ENCODE peak calls at places on chromosomes 1 and 21, in eight cellular contexts. P is stomach, A is K562, S is transverse colon, L is endothelial cell of umbilical vein, U is HCT116, B is sigmoid colon, C is spleen. R is an unnamed sample.

GRCh38 chr1:173418107-173418985 is 58.8 kb upstream of the PRDX6 start:
- DNase-seq in P (no peak), A (no peak), S (no peak), L (no peak), U (no peak), B (no peak), C (peak; percentile 79), R (no peak)

GRCh38 chr1:59029366-59029765 is 245.5 kb upstream of the JUN start:
- DNase-seq in P (no peak), A (no peak), S (no peak), L (peak; percentile 54), U (no peak), B (no peak), C (no peak), R (no peak)

GRCh38 chr21:41605178-41605933 is 97.4 kb upstream of the TMPRSS2 start:
- DNase-seq in P (peak; percentile 85), A (no peak), S (no peak), L (no peak), U (no peak), B (peak; percentile 47), C (no peak), R (no peak)

GRCh38 chr1:204398197-204399125 is 13.2 kb downstream of the PPP1R15B start:
- DNase-seq in P (peak; percentile 85), A (peak; percentile 94), S (peak; percentile 88), L (peak; percentile 80), U (peak; percentile 82), B (no peak), C (no peak), R (peak; percentile 61)

GRCh38 chr1:227793948-227794812 is 21.3 kb upstream of the PRSS38 start:
- DNase-seq in P (no peak), A (peak; percentile 10), S (no peak), L (no peak), U (no peak), B (peak; percentile 86), C (no peak), R (no peak)

GRCh38 chr21:36910581-36911307 is 55.7 kb downstream of the HLCS start:
- DNase-seq in P (no peak), A (no peak), S (no peak), L (no peak), U (no peak), B (no peak), C (no peak), R (no peak)

GRCh38 chr1:215665212-215665611 is 98.1 kb downstream of the KCTD3 start:
- DNase-seq in P (no peak), A (no peak), S (no peak), L (no peak), U (no peak), B (no peak), C (no peak), R (no peak)

GRCh38 chr1:3892748-3893147 is 7.3 kb downstream of the C1orf174 start:
- DNase-seq in P (peak; percentile 70), A (no peak), S (no peak), L (no peak), U (no peak), B (no peak), C (peak; percentile 69), R (no peak)

GRCh38 chr1:225685476-225686176 is 32.7 kb upstream of the ENAH start:
- DNase-seq in P (no peak), A (no peak), S (no peak), L (no peak), U (no peak), B (no peak), C (no peak), R (no peak)

DNA sequence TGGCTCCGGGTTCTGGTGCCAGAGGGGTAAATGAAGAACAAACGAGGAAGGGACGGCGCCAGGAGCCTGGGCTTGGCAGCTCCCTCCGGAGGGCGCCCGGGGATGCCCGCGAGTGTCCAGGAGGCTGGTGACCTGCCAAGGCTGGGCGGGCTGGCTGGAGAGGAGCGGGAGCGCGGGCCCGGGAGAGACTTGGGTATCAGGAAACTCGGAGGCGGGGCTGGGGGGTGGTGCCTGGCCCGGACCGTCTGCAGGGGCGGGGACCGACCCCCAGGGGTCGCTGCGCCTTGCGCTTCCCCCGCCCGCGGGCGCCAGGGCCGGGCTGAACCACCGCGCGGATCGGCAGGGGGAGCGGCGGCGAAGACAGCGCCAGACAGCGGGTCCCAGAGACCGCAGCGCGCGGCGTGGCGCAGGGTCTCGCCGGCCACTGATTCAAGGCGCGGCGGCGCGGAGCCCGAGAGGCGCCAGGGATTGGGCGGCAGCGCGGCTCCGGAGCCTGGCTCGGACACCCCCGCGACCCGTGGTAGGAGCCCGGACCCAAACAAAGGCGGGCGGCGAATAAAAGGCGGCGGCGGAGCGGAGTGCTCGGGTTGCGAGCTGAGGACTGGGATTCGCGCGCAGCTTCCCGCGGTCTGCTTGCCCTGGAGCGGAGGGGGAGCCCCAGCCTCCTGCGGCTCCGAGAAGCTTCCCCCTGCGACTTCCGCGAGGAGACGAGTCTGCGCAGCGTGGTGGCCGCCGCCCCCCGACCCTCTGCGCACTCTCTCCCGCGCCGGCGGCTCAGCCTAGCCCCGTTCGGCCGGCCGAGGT is at the start of gene DISP3:
- DNase-seq in P (peak; percentile 50), A (peak; percentile 100), S (peak; percentile 38), L (peak; percentile 56), U (peak; percentile 56), B (no peak), C (peak; percentile 88), R (no peak)
- TF ChIP-seq POLR2AphosphoS5 in P (peak; percentile 15), A (no peak), S (no peak), L (peak; percentile 36), U (peak; percentile 91), B (no peak), C (peak; percentile 29), R (peak; percentile 65)

GRCh38 chr1:247111636-247112478 is 7.7 kb upstream of the ZNF669 start:
- DNase-seq in P (peak; percentile 73), A (peak; percentile 83), S (peak; percentile 69), L (peak; percentile 22), U (no peak), B (peak; percentile 87), C (peak; percentile 91), R (no peak)
- H3K4me3 ChIP-seq in P (peak overlapping the region; percentile 86), A (peak overlapping the region; percentile 68), S (peak overlapping the region; percentile 84), L (peak overlapping the region; percentile 42), U (peak overlapping the region; percentile 44), B (peak overlapping the region; percentile 74), C (peak overlapping the region; percentile 33), R (peak overlapping the region; percentile 67)

DNA sequence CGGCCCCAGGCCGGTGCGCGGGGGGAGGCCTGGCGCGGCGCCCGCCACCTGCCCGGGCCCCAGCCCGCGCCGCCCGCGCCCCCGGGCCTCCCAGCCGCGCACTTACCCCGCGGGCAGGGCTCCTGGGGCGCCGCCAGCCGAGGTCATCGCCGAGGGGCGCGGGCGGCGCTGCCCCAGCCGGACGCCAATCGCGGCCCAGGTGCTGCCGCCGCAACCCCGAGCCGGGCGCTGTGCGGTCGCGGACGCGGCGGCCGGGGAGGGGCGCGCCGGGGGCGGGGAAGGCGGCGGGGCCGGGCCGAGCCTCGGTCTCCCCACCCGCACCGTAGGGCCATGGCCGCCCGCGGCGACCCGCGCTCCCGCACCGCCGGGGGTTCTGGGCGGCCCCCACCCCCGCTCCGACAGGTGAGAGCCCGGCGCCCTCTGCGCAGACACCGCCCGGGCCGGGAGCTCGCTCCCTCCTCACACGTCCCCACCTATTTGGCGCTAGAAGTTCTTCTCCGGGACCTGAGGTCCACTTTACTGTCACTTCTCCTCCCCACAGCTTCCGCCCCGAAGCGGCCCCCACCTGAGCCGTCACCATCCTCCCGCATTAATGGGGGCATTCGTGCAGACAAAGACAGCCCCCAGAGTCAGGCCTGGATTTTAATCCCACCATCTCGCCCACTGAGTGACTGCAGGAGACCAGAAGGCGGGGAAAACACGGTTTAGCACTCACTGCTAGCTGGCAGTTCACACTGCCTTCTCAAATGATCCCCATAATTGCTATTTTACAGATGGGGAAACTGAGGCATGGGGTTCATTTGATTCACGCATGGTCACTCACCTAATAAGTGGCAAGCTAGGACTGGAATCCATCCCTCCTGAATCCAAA is at the start of gene TTC39A:
- DNase-seq in P (peak; percentile 62), A (no peak), S (no peak), L (no peak), U (no peak), B (no peak), C (no peak), R (no peak)
- TF ChIP-seq POLR2AphosphoS5 in P (no peak), A (no peak), S (no peak), L (no peak), U (peak; percentile 22), B (no peak), C (no peak), R (no peak)

DNA sequence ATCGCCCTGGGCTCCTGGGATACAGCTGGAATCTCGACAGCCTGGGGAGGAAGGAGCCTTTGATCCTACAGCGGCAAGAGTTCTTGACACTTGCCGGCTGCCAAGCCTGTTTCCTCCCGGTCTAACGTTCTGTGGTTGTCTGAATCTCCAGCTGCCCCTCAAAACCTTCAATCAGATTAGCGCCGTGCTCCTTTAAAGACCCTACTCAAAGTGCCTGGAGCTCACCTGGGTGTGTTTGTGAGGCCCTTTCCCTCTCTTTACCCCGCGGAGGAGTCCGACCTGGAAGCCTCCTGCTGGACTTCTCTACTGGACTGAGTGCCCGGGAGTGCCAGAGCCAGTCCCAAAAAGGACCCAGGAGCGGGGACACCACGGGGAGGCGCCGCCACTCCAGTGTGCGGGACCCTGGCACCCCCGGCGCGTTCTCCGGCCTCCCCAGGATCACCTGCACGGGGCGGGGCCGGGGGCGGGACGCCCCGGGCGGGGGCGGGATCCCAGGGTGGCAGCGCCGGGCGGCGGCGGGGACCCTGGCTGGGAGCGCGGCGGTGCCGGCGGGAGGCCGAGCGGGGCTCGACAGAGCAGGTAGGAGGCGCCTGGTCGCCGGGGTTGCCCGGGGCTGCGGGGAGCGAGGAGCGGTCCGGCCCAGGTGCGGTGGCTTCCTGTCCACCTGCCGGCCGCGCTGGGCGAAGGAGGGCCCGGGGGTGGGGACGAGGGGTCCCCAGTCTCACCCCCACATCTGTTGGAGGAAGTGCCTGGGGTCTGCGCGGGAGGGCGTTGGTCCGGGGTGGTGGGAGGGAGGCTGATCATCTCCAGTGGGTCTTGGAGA is at the start of gene NCMAP:
- DNase-seq in P (peak; percentile 88), A (peak; percentile 75), S (peak; percentile 78), L (no peak), U (peak; percentile 10), B (no peak), C (peak; percentile 80), R (no peak)
- H3K4me3 ChIP-seq in P (peak within 1 kb of the TSS; percentile 45), A (no peak within 1 kb of the TSS), S (peak within 1 kb of the TSS; percentile 32), L (no peak within 1 kb of the TSS), U (peak within 1 kb of the TSS; percentile 60), B (peak within 1 kb of the TSS; percentile 12), C (no peak within 1 kb of the TSS), R (peak within 1 kb of the TSS; percentile 22)

DNA sequence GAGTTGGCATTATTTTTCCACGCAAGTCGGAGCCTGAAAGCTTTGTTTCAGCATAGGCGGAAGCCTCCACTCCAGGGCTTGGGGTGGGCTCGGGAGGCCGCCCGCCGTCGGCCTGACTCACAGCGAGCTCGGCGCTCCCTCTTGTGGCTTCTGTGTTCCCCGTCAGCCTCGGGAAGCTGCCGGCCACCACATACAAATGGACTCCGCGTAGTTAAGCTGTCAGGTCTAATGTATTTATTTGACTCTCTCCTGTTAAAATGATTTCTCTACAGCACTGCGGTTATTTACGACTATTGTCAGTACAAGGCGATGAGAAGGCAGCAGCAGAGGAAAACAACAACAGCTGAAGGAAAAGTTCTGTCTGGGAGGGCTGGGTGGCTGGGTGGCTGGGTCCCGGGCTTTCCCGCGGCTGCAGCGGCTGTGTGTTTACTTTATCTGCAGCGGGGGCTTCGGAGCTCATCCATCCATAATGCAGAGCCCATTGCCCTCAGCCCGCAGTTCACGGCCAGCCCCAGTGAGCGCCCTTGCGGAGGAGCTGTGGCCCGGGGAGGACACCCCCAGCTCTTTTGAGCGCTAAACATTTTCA is 375.7 kb upstream of the CAMK1G start:
- DNase-seq in P (peak; percentile 58), A (peak; percentile 41), S (peak; percentile 68), L (peak; percentile 73), U (no peak), B (peak; percentile 79), C (peak; percentile 77), R (no peak)
- TF ChIP-seq POLR2AphosphoS5 in P (no peak), A (no peak), S (no peak), L (no peak), U (no peak), B (no peak), C (no peak), R (no peak)

R was measured in Panc1.